ENCODE peak calls at places on chromosomes 2 and 18, in four cellular contexts. S is fibroblast of lung; F is tibial nerve; H is CD8-positive, alpha-beta T cell. Q is an unnamed sample.

GRCh38 chr2:173033080-173033479 is 42.6 kb upstream of the MAP3K20 start:
- DNase-seq in S (peak; percentile 12), F (no peak), H (no peak), Q (no peak)

GRCh38 chr2:202121532-202122166 is 48.6 kb downstream of the KIAA2012 start:
- DNase-seq in S (no peak), F (no peak), H (no peak), Q (no peak)

GRCh38 chr2:73177645-73178255 is 24.6 kb upstream of the NOTO start:
- DNase-seq in S (no peak), F (no peak), H (no peak), Q (no peak)

GRCh38 chr2:155727097-155727906 is 605.2 kb downstream of the NR4A2 start:
- DNase-seq in S (peak; percentile 1), F (no peak), H (no peak), Q (no peak)

GRCh38 chr2:5691659-5692529 is at the start of gene SOX11:
- DNase-seq in S (peak; percentile 95), F (no peak), H (no peak), Q (no peak)

GRCh38 chr18:79569720-79570119 is 109.9 kb upstream of the CTDP1 start:
- DNase-seq in S (no peak), F (no peak), H (no peak), Q (no peak)

GRCh38 chr18:31247574-31248199 is 70.3 kb upstream of the DSG1 start:
- DNase-seq in S (peak; percentile 77), F (no peak), H (no peak), Q (no peak)

GRCh38 chr2:71697106-71698010 is 244.0 kb downstream of the DYSF start:
- DNase-seq in S (no peak), F (no peak), H (no peak), Q (peak; percentile 20)

GRCh38 chr2:134884435-134884834 is 34.2 kb upstream of the CCNT2 start:
- DNase-seq in S (no peak), F (no peak), H (no peak), Q (no peak)

GRCh38 chr2:80238692-80239469 is 65.7 kb downstream of the LRRTM1 start:
- DNase-seq in S (peak; percentile 3), F (peak; percentile 7), H (no peak), Q (no peak)

GRCh38 chr2:217530399-217531100 is 472.2 kb downstream of the TNS1 start:
- DNase-seq in S (no peak), F (no peak), H (no peak), Q (no peak)

GRCh38 chr18:80244956-80245730 is 2.2 kb downstream of the PARD6G start:
- DNase-seq in S (no peak), F (no peak), H (no peak), Q (no peak)

GRCh38 chr2:37583402-37583801 is 88.0 kb downstream of the CDC42EP3 start:
- DNase-seq in S (peak; percentile 37), F (no peak), H (no peak), Q (no peak)

GRCh38 chr2:212735648-212736047 is 197.0 kb upstream of the ERBB4 start:
- DNase-seq in S (no peak), F (no peak), H (no peak), Q (no peak)

GRCh38 chr2:205614965-205615364 is 67.3 kb upstream of the NRP2 start:
- DNase-seq in S (no peak), F (no peak), H (no peak), Q (no peak)

GRCh38 chr2:184767059-184767458 is 168.7 kb downstream of the ZNF804A start:
- DNase-seq in S (no peak), F (no peak), H (no peak), Q (no peak)

GRCh38 chr18:3498705-3499451 is 48.9 kb downstream of the TGIF1 start:
- DNase-seq in S (peak; percentile 69), F (no peak), H (peak; percentile 11), Q (no peak)

GRCh38 chr18:76493213-76494107 is 1.6 kb downstream of the ZNF516 start:
- DNase-seq in S (peak; percentile 60), F (peak; percentile 24), H (no peak), Q (no peak)

GRCh38 chr2:223243233-223243632 is 191.2 kb downstream of the KCNE4 start:
- DNase-seq in S (no peak), F (no peak), H (no peak), Q (no peak)

GRCh38 chr2:8455236-8456148 is 226.4 kb upstream of the ID2 start:
- DNase-seq in S (no peak), F (no peak), H (no peak), Q (no peak)

GRCh38 chr2:180679693-180680092 is 300.7 kb upstream of the UBE2E3 start:
- DNase-seq in S (no peak), F (no peak), H (no peak), Q (no peak)

GRCh38 chr2:212842544-212843185 is 304.1 kb upstream of the ERBB4 start:
- DNase-seq in S (peak; percentile 88), F (no peak), H (no peak), Q (no peak)

GRCh38 chr2:64978514-64979268 is 10.5 kb upstream of the SLC1A4 start:
- DNase-seq in S (peak; percentile 76), F (no peak), H (no peak), Q (no peak)

GRCh38 chr2:69762513-69763494 is 20.9 kb downstream of the ANXA4 start:
- DNase-seq in S (no peak), F (peak; percentile 41), H (no peak), Q (no peak)

GRCh38 chr2:37705191-37705590 is 33.7 kb upstream of the CDC42EP3 start:
- DNase-seq in S (peak; percentile 11), F (no peak), H (no peak), Q (no peak)

GRCh38 chr2:30240162-30240696 is 8.9 kb downstream of the LBH start:
- DNase-seq in S (no peak), F (no peak), H (no peak), Q (no peak)

GRCh38 chr2:30236591-30237245 is 5.4 kb downstream of the LBH start:
- DNase-seq in S (no peak), F (no peak), H (no peak), Q (peak; percentile 85)

GRCh38 chr2:30238143-30238800 is 6.9 kb downstream of the LBH start:
- DNase-seq in S (no peak), F (no peak), H (no peak), Q (no peak)

GRCh38 chr2:30237346-30238142 is 6.2 kb downstream of the LBH start:
- DNase-seq in S (peak; percentile 29), F (no peak), H (no peak), Q (no peak)

DNA sequence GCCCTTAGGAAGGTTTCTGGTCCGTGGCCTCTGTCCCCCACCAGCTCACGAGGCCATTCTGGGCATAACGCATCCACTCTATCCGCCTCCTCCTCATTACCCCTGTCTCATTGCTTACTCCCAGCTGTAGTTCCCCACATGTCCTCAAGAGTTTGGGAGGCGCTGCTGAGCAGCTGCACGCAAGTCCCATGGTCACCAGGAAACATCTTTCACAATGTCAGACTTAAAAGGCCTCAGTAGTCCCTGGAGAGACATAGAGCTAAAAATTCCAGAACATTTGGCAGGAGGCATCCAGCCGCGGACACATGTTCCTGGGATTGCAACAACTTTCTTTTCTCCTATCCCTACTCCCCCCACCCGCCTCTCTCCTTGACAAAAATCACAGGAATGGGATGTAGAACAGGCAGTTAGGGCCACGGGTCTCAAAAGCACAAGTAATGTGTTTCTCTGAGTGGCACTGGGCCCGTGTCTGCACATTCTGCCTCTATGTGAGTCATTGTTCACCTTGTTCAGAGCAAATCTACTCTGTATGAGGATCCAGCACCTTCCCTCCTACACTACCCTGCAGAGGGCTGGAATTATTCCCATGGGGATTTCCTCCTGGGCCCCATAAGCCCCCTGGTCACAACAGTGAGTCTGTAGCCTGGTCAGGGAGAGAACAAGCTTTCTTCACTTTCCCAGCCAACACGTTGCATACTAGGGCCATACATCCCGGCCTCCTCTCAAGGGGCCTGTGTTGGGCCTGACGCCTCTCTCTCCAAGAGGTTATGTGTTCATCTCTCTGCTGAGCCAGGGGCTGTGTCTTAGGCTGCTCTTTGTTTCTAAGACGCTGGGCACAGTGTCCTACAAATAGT is 8.2 kb downstream of the LBH start:
- DNase-seq in S (peak; percentile 39), F (peak; percentile 78), H (peak; percentile 79), Q (peak; percentile 89)
- H3K36me3 ChIP-seq in S (peaks cover 35% of the 10 kb centered on the region), F (no peaks in the 10 kb centered on the region), H (peaks cover 40% of the 10 kb centered on the region), Q (peaks cover 33% of the 10 kb centered on the region)

GRCh38 chr2:75605770-75606535 is 40.6 kb upstream of the MRPL19 start:
- DNase-seq in S (peak; percentile 99), F (no peak), H (no peak), Q (no peak)
- TF ChIP-seq CTCF in S (peak; percentile 34), F (no peak), H (no peak), Q (no peak)

GRCh38 chr2:10046899-10047298 is 3.5 kb downstream of the KLF11 start:
- DNase-seq in S (no peak), F (no peak), H (no peak), Q (no peak)

GRCh38 chr2:10052216-10052615 is 8.9 kb downstream of the KLF11 start:
- DNase-seq in S (no peak), F (no peak), H (no peak), Q (no peak)

GRCh38 chr2:10045561-10046355 is 2.4 kb downstream of the KLF11 start:
- DNase-seq in S (no peak), F (no peak), H (no peak), Q (no peak)

GRCh38 chr2:10047616-10048500 is 4.5 kb downstream of the KLF11 start:
- DNase-seq in S (no peak), F (no peak), H (no peak), Q (no peak)

DNA sequence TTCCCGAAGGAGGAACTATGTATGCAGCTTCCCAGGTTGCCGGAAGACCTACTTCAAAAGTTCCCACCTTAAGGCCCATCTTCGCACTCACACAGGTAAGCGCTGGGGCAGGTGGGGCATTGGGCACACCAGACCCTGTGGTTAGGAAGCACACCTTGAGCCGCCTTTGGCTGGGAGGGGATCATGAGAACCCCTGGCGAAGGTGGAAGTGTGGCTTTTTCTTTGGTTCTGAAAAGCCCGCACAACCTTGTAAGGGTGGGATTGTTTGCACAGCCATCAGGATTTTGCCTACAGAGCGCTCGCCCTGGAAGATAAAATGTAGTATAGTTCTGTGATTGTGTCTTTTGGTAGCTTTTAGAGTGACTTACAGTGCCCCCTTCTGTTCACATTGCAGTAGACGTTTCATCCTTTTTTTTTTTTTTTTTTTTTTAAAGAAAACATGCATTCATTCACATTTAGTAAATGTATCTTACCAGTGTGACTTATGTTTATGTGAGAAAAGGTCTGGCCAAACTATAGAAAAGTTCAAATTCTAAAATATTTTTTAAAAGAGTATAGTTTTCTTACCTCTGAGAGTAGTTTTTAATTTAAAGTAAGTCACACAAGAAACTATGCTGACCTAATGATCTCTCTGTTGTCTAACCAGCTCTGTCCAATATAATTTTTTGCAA is 5.3 kb downstream of the KLF11 start:
- DNase-seq in S (peak; percentile 44), F (no peak), H (peak; percentile 35), Q (no peak)
- H3K27ac ChIP-seq in S (no peak overlapping the region), F (peak overlapping the region; percentile 99), H (no peak overlapping the region), Q (peak overlapping the region; percentile 21)

DNA sequence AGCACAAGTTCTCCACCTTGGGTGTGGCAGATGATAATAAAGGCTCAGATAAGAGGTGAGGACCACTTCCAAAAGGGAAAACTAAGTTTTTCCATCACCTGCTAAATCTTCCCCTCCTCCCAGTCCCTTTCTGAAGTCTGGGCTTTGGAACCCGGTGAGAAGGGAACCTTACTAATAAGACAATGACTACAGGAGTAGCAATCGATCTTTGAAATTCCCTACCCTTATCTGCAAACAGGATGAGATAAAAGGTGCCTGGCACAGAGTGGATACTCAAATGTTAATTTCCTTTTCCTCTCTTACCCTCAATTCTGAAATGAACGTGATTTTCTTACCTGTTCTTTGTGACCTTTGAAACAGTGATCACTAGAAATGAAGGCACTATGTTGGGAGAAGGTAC is 69.7 kb upstream of the NARS1 start:
- DNase-seq in S (no peak), F (no peak), H (no peak), Q (no peak)
- H3K36me3 ChIP-seq in S (peaks cover 28% of the 10 kb centered on the region), F (no peaks in the 10 kb centered on the region), H (no peaks in the 10 kb centered on the region), Q (peaks cover 77% of the 10 kb centered on the region)

GRCh38 chr2:174797792-174798276 is 33.6 kb upstream of the CHRNA1 start:
- DNase-seq in S (peak; percentile 60), F (no peak), H (no peak), Q (no peak)
- TF ChIP-seq CTCF in S (no peak), F (no peak), H (no peak), Q (no peak)

Q was measured in tibial artery.